ENCODE peak calls at places on chromosomes 4 and X, in eight cellular contexts. C is substantia nigra; R is ELF-1; Z is activated CD4-positive, alpha-beta T cell treated with anti-CD3 and anti-CD28 coated beads, Interleukin-2, amount 50 U/mL, for 1 hour; U is pancreas; G is HS-27A; T is D341Med; V is breast epithelium. O is an unnamed sample.

GRCh38 chr4:72975488-72975784 is 94.1 kb downstream of the COX18 start:
- DNase-seq in C (no peak), R (no peak), Z (no peak), U (no peak), G (no peak), T (no peak), V (no peak), O (no peak)

GRCh38 chr4:60216752-60217151 is 983.4 kb upstream of the ADGRL3 start:
- DNase-seq in C (no peak), R (no peak), Z (no peak), U (no peak), G (peak), T (no peak), V (no peak), O (no peak)

GRCh38 chr4:156377036-156377700 is 423.5 kb upstream of the CTSO start:
- DNase-seq in C (no peak), R (no peak), Z (no peak), U (no peak), G (no peak), T (no peak), V (no peak), O (no peak)

GRCh38 chr4:8528713-8529112 is 51.5 kb upstream of the GPR78 start:
- DNase-seq in C (no peak), R (no peak), Z (no peak), U (no peak), G (no peak), T (no peak), V (no peak), O (no peak)

GRCh38 chr4:101339332-101339731 is 8.0 kb downstream of the PPP3CA start:
- DNase-seq in C (no peak), R (no peak), Z (no peak), U (no peak), G (no peak), T (no peak), V (no peak), O (no peak)

GRCh38 chr4:67933038-67933437 is 30.3 kb downstream of the TMPRSS11A start:
- DNase-seq in C (no peak), R (no peak), Z (no peak), U (no peak), G (no peak), T (no peak), V (no peak), O (no peak)

GRCh38 chr4:13534344-13535063 is 9.8 kb downstream of the NKX3-2 start:
- DNase-seq in C (no peak), R (no peak), Z (no peak), U (no peak), G (no peak), T (peak), V (no peak), O (no peak)

GRCh38 chrX:64093761-64094160 is 111.7 kb downstream of the AMER1 start:
- DNase-seq in C (no peak), R (peak), Z (no peak), U (no peak), G (no peak), T (peak), V (no peak), O (no peak)

GRCh38 chr4:158949094-158949493 is 153.8 kb upstream of the RAPGEF2 start:
- DNase-seq in C (no peak), R (no peak), Z (no peak), U (no peak), G (no peak), T (no peak), V (no peak), O (no peak)

GRCh38 chr4:39259571-39260330 is 77.4 kb downstream of the WDR19 start:
- DNase-seq in C (no peak), R (no peak), Z (no peak), U (no peak), G (no peak), T (no peak), V (no peak), O (no peak)

GRCh38 chrX:154396948-154397887 is 959 bp upstream of the RPL10 start:
- DNase-seq in C (peak), R (peak), Z (peak), U (peak), G (no peak), T (peak), V (peak), O (peak)

GRCh38 chr4:98601719-98602118 is 56.7 kb downstream of the TSPAN5 start:
- DNase-seq in C (no peak), R (no peak), Z (no peak), U (no peak), G (no peak), T (no peak), V (no peak), O (no peak)

GRCh38 chr4:78683352-78683751 is 92.8 kb upstream of the BMP2K start:
- DNase-seq in C (no peak), R (no peak), Z (no peak), U (no peak), G (no peak), T (no peak), V (no peak), O (no peak)

GRCh38 chr4:173121044-173121685 is 47.4 kb upstream of the GALNT7 start:
- DNase-seq in C (no peak), R (peak), Z (no peak), U (no peak), G (no peak), T (no peak), V (no peak), O (no peak)

GRCh38 chr4:8355864-8356565 is 84.5 kb downstream of the ACOX3 start:
- DNase-seq in C (no peak), R (no peak), Z (no peak), U (peak), G (no peak), T (no peak), V (no peak), O (no peak)

GRCh38 chrX:18377802-18378201 is 23.3 kb upstream of the SCML2 start:
- DNase-seq in C (no peak), R (peak), Z (peak), U (no peak), G (no peak), T (peak), V (no peak), O (no peak)

GRCh38 chr4:162360369-162361149 is 196.8 kb upstream of the FSTL5 start:
- DNase-seq in C (no peak), R (no peak), Z (no peak), U (no peak), G (no peak), T (no peak), V (no peak), O (no peak)

GRCh38 chrX:69501433-69501832 is 2.7 kb upstream of the NALF2 start:
- DNase-seq in C (no peak), R (peak), Z (no peak), U (no peak), G (no peak), T (peak), V (no peak), O (no peak)